ENCODE peak calls at places on chromosomes 2 and 18, in seven cellular contexts. X is RWPE2; J is GM20000; W is progenitor cell of endocrine pancreas; C is nephron progenitor cell; R is CD8-positive, alpha-beta T cell; G is breast epithelium. H is an unnamed sample.

GRCh38 chr18:60347526-60348045 is 25.0 kb downstream of the MC4R start:
- DNase-seq in X (no peak), J (no peak), C (no peak), W (no peak), R (no peak), G (no peak), H (no peak)

GRCh38 chr18:24446953-24447537 is 13.4 kb upstream of the HRH4 start:
- DNase-seq in X (no peak), C (no peak), W (no peak), J (no peak), G (no peak), R (no peak), H (no peak)

GRCh38 chr2:28516950-28517349 is 21.1 kb downstream of the PLB1 start:
- DNase-seq in R (no peak), W (no peak), J (no peak), C (no peak), G (no peak), X (no peak), H (no peak)

GRCh38 chr2:85674417-85674816 is 6.4 kb upstream of the SFTPB start:
- DNase-seq in R (no peak), C (no peak), W (no peak), J (no peak), G (no peak), X (no peak), H (no peak)

GRCh38 chr18:22428672-22429071 is 11.0 kb upstream of the CTAGE1 start:
- DNase-seq in X (no peak), W (no peak), C (no peak), R (no peak), G (no peak), J (no peak), H (no peak)

GRCh38 chr18:8084160-8084559 is 517.0 kb downstream of the PTPRM start:
- DNase-seq in G (no peak), R (no peak), X (no peak), C (peak), J (no peak), W (no peak), H (no peak)

GRCh38 chr2:180947208-180947689 is 33.2 kb upstream of the UBE2E3 start:
- DNase-seq in J (no peak), C (no peak), X (no peak), R (no peak), G (no peak), W (no peak), H (no peak)

GRCh38 chr2:17877811-17878221 is 651 bp upstream of the KCNS3 start:
- DNase-seq in R (no peak), X (no peak), J (peak), G (no peak), C (peak), W (no peak), H (no peak)

GRCh38 chr2:47272031-47272864 is 117.1 kb upstream of the STPG4 start:
- DNase-seq in R (peak), J (peak), C (peak), G (peak), X (no peak), W (peak), H (no peak)

GRCh38 chr2:9136997-9137819 is 69.4 kb upstream of the ASAP2 start:
- DNase-seq in C (no peak), X (no peak), R (no peak), W (no peak), G (no peak), J (no peak), H (no peak)

GRCh38 chr2:23489471-23490400 is 104.8 kb downstream of the KLHL29 start:
- DNase-seq in W (no peak), G (no peak), X (peak), C (no peak), R (no peak), J (no peak), H (peak)

GRCh38 chr2:63763336-63764056 is 78.2 kb upstream of the UGP2 start:
- DNase-seq in R (no peak), C (no peak), G (no peak), J (no peak), X (no peak), W (no peak), H (no peak)

GRCh38 chr2:123080331-123080730 is 944.8 kb upstream of the CNTNAP5 start:
- DNase-seq in W (no peak), J (no peak), X (no peak), C (no peak), G (no peak), R (no peak), H (no peak)

GRCh38 chr2:171878481-171878993 is 15.5 kb downstream of the SLC25A12 start:
- DNase-seq in W (no peak), R (no peak), J (no peak), X (no peak), G (no peak), C (no peak), H (no peak)

GRCh38 chr2:172093416-172094318 is 8.4 kb downstream of the DLX1 start:
- DNase-seq in R (no peak), W (no peak), J (peak), C (no peak), X (no peak), G (no peak), H (no peak)

GRCh38 chr2:145137211-145137610 is 617.3 kb upstream of the ZEB2 start:
- DNase-seq in G (no peak), R (no peak), J (no peak), X (no peak), W (no peak), C (no peak), H (no peak)

GRCh38 chr2:105929506-105929905 is 184.8 kb downstream of the NCK2 start:
- DNase-seq in C (no peak), R (peak), G (no peak), X (no peak), W (no peak), J (no peak), H (no peak)

GRCh38 chr2:96534701-96535181 is 1.8 kb upstream of the ARID5A start:
- DNase-seq in X (no peak), G (no peak), W (no peak), C (no peak), J (no peak), R (no peak), H (no peak)

GRCh38 chr18:79643049-79643765 is 36.4 kb upstream of the CTDP1 start:
- DNase-seq in X (no peak), J (peak), W (no peak), G (no peak), C (no peak), R (peak), H (no peak)

GRCh38 chr2:104408266-104408665 is 445.6 kb upstream of the POU3F3 start:
- DNase-seq in G (no peak), X (no peak), R (no peak), J (no peak), C (peak), W (no peak), H (no peak)

GRCh38 chr2:124328397-124328796 is 303.3 kb downstream of the CNTNAP5 start:
- DNase-seq in G (no peak), J (no peak), X (no peak), C (no peak), W (no peak), R (no peak), H (no peak)

GRCh38 chr2:124320072-124320471 is 295.0 kb downstream of the CNTNAP5 start:
- DNase-seq in J (no peak), R (no peak), C (no peak), G (no peak), W (no peak), X (no peak), H (no peak)

GRCh38 chr2:124323321-124323720 is 298.2 kb downstream of the CNTNAP5 start:
- DNase-seq in C (no peak), R (no peak), W (no peak), J (no peak), X (no peak), G (no peak), H (no peak)

GRCh38 chr2:124327293-124327692 is 302.2 kb downstream of the CNTNAP5 start:
- DNase-seq in X (no peak), R (no peak), W (no peak), J (no peak), C (no peak), G (no peak), H (no peak)

GRCh38 chr2:124325667-124326425 is 300.8 kb downstream of the CNTNAP5 start:
- DNase-seq in R (no peak), W (no peak), G (no peak), C (no peak), J (no peak), X (no peak), H (no peak)
- TF ChIP-seq CTCF in R (no peak), W (peak), G (no peak), C (peak), J (no peak), X (peak), H (peak)

GRCh38 chr18:58192519-58192918 is 148.5 kb downstream of the NEDD4L start:
- DNase-seq in W (no peak), C (no peak), R (no peak), J (no peak), X (no peak), G (no peak), H (no peak)

GRCh38 chr18:58195278-58195721 is 151.3 kb downstream of the NEDD4L start:
- DNase-seq in J (peak), R (no peak), C (peak), G (peak), X (peak), W (no peak), H (no peak)

GRCh38 chr18:58196164-58196563 is 152.1 kb downstream of the NEDD4L start:
- DNase-seq in W (no peak), J (no peak), G (no peak), R (no peak), X (no peak), C (no peak), H (no peak)

GRCh38 chr18:58190842-58191530 is 147.0 kb downstream of the NEDD4L start:
- DNase-seq in R (no peak), X (no peak), C (no peak), G (no peak), J (no peak), W (no peak), H (no peak)

GRCh38 chr18:58194028-58194427 is 150.0 kb downstream of the NEDD4L start:
- DNase-seq in G (no peak), C (peak), W (no peak), X (no peak), J (peak), R (no peak), H (no peak)
- TF ChIP-seq CTCF in G (no peak), C (peak), W (peak), X (peak), J (peak), R (no peak), H (peak)

GRCh38 chr2:62426005-62426912 is 79.7 kb downstream of the TMEM17 start:
- DNase-seq in R (no peak), W (no peak), G (no peak), X (no peak), J (no peak), C (no peak), H (no peak)

GRCh38 chr2:62427146-62427545 is 78.8 kb downstream of the TMEM17 start:
- DNase-seq in R (no peak), W (no peak), G (no peak), C (no peak), X (no peak), J (no peak), H (no peak)

GRCh38 chr2:62423883-62424458 is 82.0 kb downstream of the TMEM17 start:
- DNase-seq in G (no peak), J (no peak), R (no peak), W (no peak), X (no peak), C (no peak), H (no peak)

GRCh38 chr2:62424899-62425298 is 81.1 kb downstream of the TMEM17 start:
- DNase-seq in G (no peak), J (no peak), X (no peak), R (no peak), W (no peak), C (no peak), H (no peak)

GRCh38 chr2:62423235-62423634 is 82.8 kb downstream of the TMEM17 start:
- DNase-seq in X (no peak), R (no peak), G (no peak), J (no peak), C (no peak), W (no peak), H (no peak)
- TF ChIP-seq CTCF in X (peak), R (no peak), G (peak), J (no peak), C (no peak), W (peak), H (peak)

GRCh38 chr2:70498054-70498453 is 55.6 kb downstream of the TGFA start:
- DNase-seq in C (no peak), R (no peak), G (no peak), X (no peak), J (no peak), W (no peak), H (no peak)
- TF ChIP-seq CTCF in C (peak), R (peak), G (no peak), X (peak), J (no peak), W (peak), H (peak)

GRCh38 chr18:31942301-31942998 is 478 bp downstream of the TRAPPC8 start:
- DNase-seq in C (no peak), W (peak), J (peak), X (no peak), G (no peak), R (peak), H (no peak)
- TF ChIP-seq CTCF in C (no peak), W (no peak), J (no peak), X (no peak), G (no peak), R (no peak), H (no peak)

GRCh38 chr2:190535119-190535439 is 557 bp upstream of the NEMP2 start:
- DNase-seq in R (no peak), X (no peak), C (no peak), W (no peak), J (no peak), G (no peak), H (no peak)

GRCh38 chr2:190533968-190534309 is 583 bp downstream of the NEMP2 start:
- DNase-seq in X (no peak), J (peak), C (no peak), R (no peak), W (no peak), G (no peak), H (no peak)

GRCh38 chr2:190535586-190535985 is 1.1 kb upstream of the NEMP2 start:
- DNase-seq in W (no peak), G (no peak), C (no peak), J (no peak), R (no peak), X (no peak), H (no peak)

GRCh38 chr2:190533175-190533967 is 1.2 kb downstream of the NEMP2 start:
- DNase-seq in C (no peak), W (no peak), X (no peak), R (peak), J (no peak), G (no peak), H (no peak)

GRCh38 chr2:190534310-190535118 is at the start of gene NEMP2:
- DNase-seq in G (peak), X (peak), W (peak), J (peak), C (peak), R (peak), H (peak)
- TF ChIP-seq CTCF in G (no peak), X (no peak), W (no peak), J (no peak), C (no peak), R (no peak), H (peak)